ENCODE peak calls at places on chromosomes 12 and 14, in five cellular contexts. D, Y, Q, L and T are unnamed samples.

GRCh38 chr12:3225154-3225795 is 148.1 kb downstream of the TSPAN9 start:
- DNase-seq in Q (no peak), D (no peak), L (no peak), Y (no peak), T (no peak)

GRCh38 chr12:76519538-76519937 is 40.0 kb downstream of the OSBPL8 start:
- DNase-seq in Q (no peak), L (no peak), D (no peak), Y (no peak), T (no peak)

GRCh38 chr12:67910360-67911292 is 78.6 kb upstream of the IFNG-AS1 start:
- DNase-seq in D (no peak), L (no peak), Q (no peak), Y (no peak), T (no peak)

GRCh38 chr14:104389326-104390220 is 190.0 kb upstream of the C14orf180 start:
- DNase-seq in Q (peak), Y (no peak), D (peak), L (no peak), T (no peak)

GRCh38 chr12:99911076-99911475 is 73.7 kb downstream of the ANKS1B start:
- DNase-seq in Q (no peak), L (no peak), D (no peak), Y (peak), T (no peak)

GRCh38 chr12:59698599-59698998 is 102.8 kb downstream of the SLC16A7 start:
- DNase-seq in D (no peak), Y (no peak), Q (no peak), L (no peak), T (no peak)

GRCh38 chr14:90517431-90517841 is 120.6 kb downstream of the CALM1 start:
- DNase-seq in Q (no peak), Y (no peak), D (no peak), L (no peak), T (no peak)

GRCh38 chr12:22312336-22312735 is 22.2 kb downstream of the ST8SIA1 start:
- DNase-seq in Q (no peak), D (no peak), Y (no peak), L (no peak), T (no peak)

GRCh38 chr12:66823857-66824570 is 145.1 kb upstream of the GRIP1 start:
- DNase-seq in L (no peak), Q (no peak), Y (no peak), D (no peak), T (no peak)

GRCh38 chr14:75979071-75979571 is 2.7 kb downstream of the TGFB3 start:
- DNase-seq in Q (peak), L (peak), Y (peak), D (no peak), T (peak)

GRCh38 chr12:70733385-70733784 is 96.2 kb upstream of the PTPRB start:
- DNase-seq in D (peak), L (peak), Q (no peak), Y (peak), T (peak)

GRCh38 chr12:179131-179884 is 34.6 kb downstream of the SLC6A12 start:
- DNase-seq in Q (no peak), D (no peak), L (no peak), Y (no peak), T (no peak)

GRCh38 chr12:111443586-111443985 is 37.9 kb downstream of the SH2B3 start:
- DNase-seq in Q (no peak), L (no peak), Y (no peak), D (no peak), T (no peak)

GRCh38 chr12:120249875-120250795 is 15.4 kb downstream of the PXN start:
- DNase-seq in D (no peak), L (no peak), Y (peak), Q (peak), T (no peak)

GRCh38 chr14:74608959-74609611 is 3.0 kb downstream of the LTBP2 start:
- DNase-seq in Y (peak), D (peak), L (peak), Q (peak), T (peak)

GRCh38 chr12:39867631-39868030 is 238.2 kb downstream of the SLC2A13 start:
- DNase-seq in D (no peak), L (no peak), Y (no peak), Q (no peak), T (no peak)

GRCh38 chr14:23365353-23366162 is 586 bp upstream of the EFS start:
- DNase-seq in Q (peak), L (peak), Y (no peak), D (peak), T (no peak)

GRCh38 chr12:1496162-1496925 is 98.0 kb downstream of the FBXL14 start:
- DNase-seq in Q (no peak), Y (no peak), L (no peak), D (no peak), T (no peak)

GRCh38 chr14:30283822-30284446 is 275.0 kb upstream of the G2E3 start:
- DNase-seq in L (no peak), Q (no peak), Y (peak), D (no peak), T (no peak)

GRCh38 chr12:45725631-45726593 is 3.6 kb upstream of the ARID2 start:
- DNase-seq in D (no peak), Q (peak), L (peak), Y (peak), T (no peak)

GRCh38 chr14:39267592-39268112 is 33.9 kb downstream of the MIA2 start:
- DNase-seq in Q (no peak), Y (no peak), L (no peak), D (no peak), T (no peak)

GRCh38 chr12:1328385-1328784 is 266.0 kb downstream of the FBXL14 start:
- DNase-seq in L (no peak), D (no peak), Y (peak), Q (no peak), T (no peak)

GRCh38 chr14:57319636-57320035 is 50.9 kb downstream of the AP5M1 start:
- DNase-seq in D (no peak), Y (no peak), Q (no peak), L (no peak), T (no peak)

GRCh38 chr12:46803517-46803916 is 22.3 kb downstream of the SLC38A4 start:
- DNase-seq in D (no peak), L (no peak), Y (no peak), Q (no peak), T (no peak)

GRCh38 chr14:50677527-50678063 is 9.5 kb upstream of the SAV1 start:
- DNase-seq in Q (no peak), L (peak), Y (no peak), D (no peak), T (no peak)

GRCh38 chr14:100504372-100505078 is 82.7 kb downstream of the BEGAIN start:
- DNase-seq in Q (no peak), L (no peak), D (no peak), Y (no peak), T (no peak)

GRCh38 chr12:23356927-23357708 is 592.4 kb downstream of the SOX5 start:
- DNase-seq in D (no peak), Y (no peak), L (no peak), Q (no peak), T (no peak)

GRCh38 chr12:98513379-98514318 is 1.7 kb upstream of the TMPO start:
- DNase-seq in L (no peak), Y (no peak), D (no peak), Q (no peak), T (no peak)

GRCh38 chr14:100372357-100373048 is 49.4 kb downstream of the SLC25A47 start:
- DNase-seq in Q (no peak), D (no peak), L (no peak), Y (no peak), T (no peak)

GRCh38 chr12:91100901-91101300 is 10.4 kb downstream of the LUM start:
- DNase-seq in L (no peak), Y (no peak), D (no peak), Q (no peak), T (no peak)

GRCh38 chr12:20142295-20142694 is 226.0 kb upstream of the PDE3A start:
- DNase-seq in Y (no peak), L (no peak), D (no peak), Q (no peak), T (no peak)

DNA sequence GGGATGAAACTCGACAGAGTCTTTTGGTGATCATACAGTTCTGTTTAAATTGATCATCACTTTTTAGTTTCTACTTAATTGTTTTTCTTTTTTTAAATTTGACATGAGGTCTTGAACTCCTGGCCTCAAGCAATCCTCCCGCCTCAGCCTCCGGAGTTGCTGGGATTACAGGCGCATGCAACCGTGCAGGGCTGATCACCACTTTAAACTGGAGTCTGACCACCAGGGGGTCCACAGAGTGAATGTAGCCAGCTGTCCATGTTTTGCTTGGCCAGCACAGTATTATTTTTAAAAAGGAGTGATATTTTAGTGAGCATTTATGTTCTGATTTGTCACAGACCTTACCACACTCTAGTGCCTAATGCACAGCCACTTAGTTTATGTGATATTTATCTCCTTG is 10.7 kb downstream of the DAAM1 start:
- DNase-seq in L (no peak), Y (no peak), D (no peak), Q (no peak), T (no peak)
- TF ChIP-seq CTCF in L (no peak), Y (no peak), D (peak), Q (no peak), T (no peak)

DNA sequence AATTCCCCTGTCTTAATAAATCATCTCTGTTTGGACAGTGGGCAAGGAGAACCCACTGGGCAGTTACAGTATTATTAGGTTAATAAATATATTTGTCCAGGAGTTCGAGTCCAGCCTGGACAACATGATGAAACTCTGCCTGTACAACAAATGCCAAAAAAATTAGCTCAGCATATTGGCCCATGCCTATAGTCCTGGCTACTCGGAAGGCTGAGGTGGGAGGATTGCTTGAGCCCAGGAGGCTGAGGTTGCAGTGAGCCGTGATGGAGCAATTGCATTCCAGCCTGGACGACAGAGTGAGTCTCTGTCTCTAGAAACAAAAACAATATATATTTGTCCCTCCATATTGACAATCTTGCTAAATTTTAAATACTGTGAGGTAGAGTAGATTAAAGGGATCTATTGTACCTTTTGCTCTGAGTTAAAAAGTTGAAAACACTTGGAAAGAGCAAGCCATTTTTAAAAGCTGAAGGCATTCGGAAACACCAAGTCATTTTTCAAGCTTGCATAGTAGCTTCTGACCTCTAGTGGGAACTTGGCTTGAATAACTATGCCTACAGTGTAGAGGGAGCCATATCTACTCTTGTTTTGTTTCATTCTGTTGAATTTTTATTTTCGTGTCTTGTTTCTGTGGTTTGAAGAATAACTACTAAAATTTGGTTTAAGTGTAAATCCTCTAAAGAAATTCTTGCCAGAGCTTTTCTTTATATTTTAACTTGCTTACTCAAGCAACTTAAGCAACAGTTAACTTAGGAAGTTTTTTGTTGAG is 14.6 kb upstream of the EEA1 start:
- DNase-seq in Y (no peak), L (no peak), D (no peak), Q (no peak), T (no peak)
- TF ChIP-seq CTCF in Y (no peak), L (peak), D (no peak), Q (no peak), T (no peak)

DNA sequence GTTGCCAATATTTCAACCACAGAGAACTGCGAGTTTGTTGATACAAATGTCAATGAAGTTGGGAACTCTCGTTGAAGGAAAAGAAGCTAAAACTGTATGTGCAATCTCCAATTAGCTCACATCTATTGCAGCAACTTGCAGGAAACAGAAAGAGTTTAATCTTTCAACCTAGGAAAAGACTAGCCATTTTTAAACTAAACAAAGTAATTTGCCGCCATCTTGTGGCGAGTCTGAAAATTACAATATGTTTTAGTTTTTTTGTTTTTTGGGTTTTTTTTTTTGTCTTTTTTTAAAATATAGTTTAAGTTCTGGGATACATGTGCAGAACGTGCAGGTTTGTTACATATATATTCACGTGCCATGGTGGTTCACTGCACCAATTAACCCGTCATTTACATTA is 131.2 kb upstream of the FOXG1 start:
- DNase-seq in Y (peak), D (no peak), L (peak), Q (no peak), T (no peak)
- TF ChIP-seq CTCF in Y (peak), D (peak), L (peak), Q (no peak), T (peak)

GRCh38 chr12:52534482-52534881 is 14.3 kb upstream of the KRT5 start:
- DNase-seq in D (no peak), Q (peak), Y (no peak), L (no peak), T (no peak)
- TF ChIP-seq CTCF in D (no peak), Q (no peak), Y (no peak), L (no peak), T (peak)

DNA sequence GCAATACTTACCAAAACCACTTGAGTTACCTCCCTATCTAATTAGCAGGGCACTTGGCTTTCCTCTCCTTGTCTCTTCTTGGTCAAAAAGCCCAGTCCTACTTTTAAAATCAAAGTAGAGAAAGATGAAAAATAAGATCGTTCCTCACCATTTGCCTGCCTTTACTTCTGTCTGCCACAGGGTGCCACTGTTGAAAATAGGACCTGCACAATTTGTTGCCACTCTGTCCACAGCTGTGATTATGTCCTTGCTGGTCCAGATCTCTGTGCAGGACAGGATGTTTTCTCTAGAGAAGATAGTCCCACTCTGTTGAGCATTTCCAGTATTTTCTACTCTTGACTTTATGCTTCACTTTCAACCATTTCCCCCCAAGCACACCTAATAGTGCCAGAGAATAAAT is 179.9 kb downstream of the PDZRN4 start:
- DNase-seq in L (no peak), D (no peak), Y (no peak), Q (no peak), T (no peak)
- TF ChIP-seq CTCF in L (peak), D (peak), Y (no peak), Q (no peak), T (peak)